ENCODE peak calls at places on chromosomes 1 and 21, in four cellular contexts. V, F, K and S are unnamed samples.

GRCh38 chr1:2840036-2840809 is 38.7 kb upstream of the TTC34 start:
- DNase-seq in V (no peak), F (no peak), K (no peak), S (no peak)

GRCh38 chr21:32475162-32475812 is 62.8 kb downstream of the EVA1C start:
- DNase-seq in V (no peak), F (no peak), K (no peak), S (peak)

GRCh38 chr1:227131193-227131592 is 187.1 kb downstream of the CDC42BPA start:
- DNase-seq in V (no peak), F (no peak), K (no peak), S (no peak)

GRCh38 chr1:5756434-5757176 is 235.6 kb downstream of the NPHP4 start:
- DNase-seq in V (no peak), F (no peak), K (peak), S (no peak)

GRCh38 chr1:69109276-69109675 is 458.4 kb upstream of the LRRC7 start:
- DNase-seq in V (no peak), F (no peak), K (no peak), S (no peak)

GRCh38 chr1:1398677-1399186 is 403 bp downstream of the CCNL2 start:
- DNase-seq in V (peak), F (no peak), K (no peak), S (no peak)

GRCh38 chr1:206442101-206442500 is 28.2 kb upstream of the IKBKE start:
- DNase-seq in V (no peak), F (no peak), K (no peak), S (no peak)

GRCh38 chr1:91712393-91712792 is 173.6 kb downstream of the TGFBR3 start:
- DNase-seq in V (no peak), F (no peak), K (no peak), S (no peak)

GRCh38 chr1:172453607-172454006 is 9.7 kb upstream of the PIGC start:
- DNase-seq in V (no peak), F (no peak), K (no peak), S (no peak)

GRCh38 chr1:110673805-110674336 is 869 bp downstream of the KCNA3 start:
- DNase-seq in V (peak), F (no peak), K (no peak), S (no peak)

GRCh38 chr1:94236021-94236491 is 1.3 kb downstream of the ARHGAP29 start:
- DNase-seq in V (no peak), F (no peak), K (no peak), S (no peak)

GRCh38 chr1:86052948-86053698 is 103.4 kb downstream of the COL24A1 start:
- DNase-seq in V (no peak), F (no peak), K (no peak), S (no peak)

GRCh38 chr1:186574951-186575747 is 105.1 kb downstream of the PTGS2 start:
- DNase-seq in V (no peak), F (no peak), K (no peak), S (no peak)

GRCh38 chr1:16153999-16154673 is 1.7 kb downstream of the EPHA2 start:
- DNase-seq in V (no peak), F (no peak), K (no peak), S (no peak)

GRCh38 chr21:18191139-18191538 is 53.5 kb upstream of the CHODL start:
- DNase-seq in V (no peak), F (no peak), K (no peak), S (no peak)

GRCh38 chr1:12542596-12543592 is 75.1 kb downstream of the DHRS3 start:
- DNase-seq in V (no peak), F (peak), K (no peak), S (no peak)

GRCh38 chr1:155182052-155182550 is 8.5 kb downstream of the TRIM46 start:
- DNase-seq in V (no peak), F (peak), K (no peak), S (no peak)

GRCh38 chr21:46202592-46203202 is 18.4 kb upstream of the SPATC1L start:
- DNase-seq in V (no peak), F (no peak), K (no peak), S (no peak)

GRCh38 chr21:45289655-45290515 is 2.2 kb upstream of the POFUT2 start:
- DNase-seq in V (peak), F (no peak), K (no peak), S (peak)

GRCh38 chr21:25997788-25998611 is 172.6 kb downstream of the APP start:
- DNase-seq in V (no peak), F (no peak), K (no peak), S (no peak)

GRCh38 chr1:156123356-156124196 is 9.1 kb downstream of the LMNA start:
- DNase-seq in V (peak), F (peak), K (peak), S (peak)

GRCh38 chr1:212525479-212526110 is 83.0 kb upstream of the ATF3 start:
- DNase-seq in V (no peak), F (no peak), K (no peak), S (no peak)

GRCh38 chr1:9792156-9793042 is 31.4 kb downstream of the CLSTN1 start:
- DNase-seq in V (no peak), F (no peak), K (no peak), S (no peak)

GRCh38 chr1:234517087-234517802 is 38.3 kb upstream of the TARBP1 start:
- DNase-seq in V (no peak), F (no peak), K (no peak), S (no peak)

GRCh38 chr1:220733090-220733569 is 15.0 kb upstream of the MTARC2 start:
- DNase-seq in V (peak), F (peak), K (peak), S (peak)
- H3K4me3 ChIP-seq in V (no peak), F (no peak), K (peak), S (no peak)

DNA sequence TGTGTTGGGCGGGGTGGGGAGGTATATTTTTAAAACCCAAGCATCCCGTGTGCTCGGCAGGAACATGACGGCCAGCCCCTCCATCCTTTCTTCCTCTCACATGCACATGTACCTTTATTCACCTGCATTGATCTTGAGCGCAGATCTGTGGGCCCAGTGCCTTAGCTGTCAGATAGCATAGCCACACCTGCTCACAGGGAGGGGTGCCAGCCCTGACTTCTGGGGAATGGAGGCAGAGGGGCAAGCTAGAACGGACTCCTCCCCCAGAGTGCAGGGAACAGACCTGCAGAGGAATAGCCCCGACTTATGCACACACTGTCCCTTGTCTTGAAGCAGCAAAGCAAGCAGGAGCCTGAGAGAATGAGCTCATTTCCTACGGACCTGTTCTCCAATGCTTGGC is 56.1 kb downstream of the DESI2 start:
- DNase-seq in V (no peak), F (no peak), K (no peak), S (no peak)
- TF ChIP-seq POLR2A in V (no peak), F (no peak), K (no peak), S (no peak)

GRCh38 chr1:183290628-183291027 is 104.6 kb downstream of the LAMC2 start:
- DNase-seq in V (no peak), F (no peak), K (no peak), S (no peak)
- H3K4me3 ChIP-seq in V (no peak), F (no peak), K (no peak), S (no peak)

GRCh38 chr1:173863224-173864151 is 4.3 kb downstream of the GAS5 start:
- DNase-seq in V (no peak), F (no peak), K (no peak), S (no peak)
- TF ChIP-seq POLR2A in V (no peak), F (no peak), K (no peak), S (no peak)

GRCh38 chr1:117427297-117427696 is 60.0 kb downstream of the MAN1A2 start:
- DNase-seq in V (no peak), F (no peak), K (no peak), S (no peak)
- H3K4me3 ChIP-seq in V (no peak), F (no peak), K (no peak), S (no peak)